ENCODE peak calls at places on chromosomes 13 and 19, in seven cellular contexts. L is GM12865; T is naive thymus-derived CD8-positive, alpha-beta T cell; Y is activated naive CD8-positive, alpha-beta T cell treated with anti-CD3 and anti-CD28 coated beads, Interleukin-2, amount 50 U/mL, for 24 hours; Z is stimulated activated CD4-positive, alpha-beta T cell treated with anti-CD3 and anti-CD28 coated beads, Interleukin-1b, Interleukin-23, amount 100 ng/mL, for 1 hour; G is NCI-H526 treated with DMSO at 0.1 percent for 48 hours; Q is ELR. R is an unnamed sample.

GRCh38 chr13:99634672-99635071 is 133.4 kb downstream of the TM9SF2 start:
- DNase-seq in Z (no peak), T (no peak), Y (no peak), G (no peak), L (no peak), Q (no peak), R (no peak)

GRCh38 chr19:39308531-39309304 is 11.9 kb downstream of the LRFN1 start:
- DNase-seq in Z (no peak), G (peak), Q (no peak), Y (no peak), L (no peak), T (no peak), R (no peak)

GRCh38 chr19:647566-648284 is 8.0 kb downstream of the FGF22 start:
- DNase-seq in Q (no peak), L (no peak), Z (no peak), G (no peak), T (no peak), Y (no peak), R (no peak)

GRCh38 chr13:44498969-44499368 is 77.2 kb downstream of the TSC22D1 start:
- DNase-seq in L (no peak), Y (no peak), Z (no peak), Q (no peak), G (no peak), T (no peak), R (peak)

GRCh38 chr13:99986751-99987150 is 5.2 kb downstream of the ZIC2 start:
- DNase-seq in L (no peak), Q (no peak), G (no peak), Y (no peak), Z (no peak), T (no peak), R (no peak)

GRCh38 chr13:48159436-48160225 is 64.7 kb upstream of the MED4 start:
- DNase-seq in T (no peak), L (no peak), G (no peak), Z (no peak), Q (peak), Y (peak), R (no peak)

GRCh38 chr19:10758978-10759377 is 41.1 kb downstream of the DNM2 start:
- DNase-seq in T (no peak), G (no peak), L (no peak), Z (no peak), Q (no peak), Y (no peak), R (no peak)

GRCh38 chr13:84912720-84913119 is 886.5 kb downstream of the SLITRK6 start:
- DNase-seq in L (no peak), G (no peak), Z (no peak), T (no peak), Q (no peak), Y (no peak), R (no peak)

GRCh38 chr19:27745978-27746542 is 1466.9 kb downstream of the UQCRFS1 start:
- DNase-seq in T (no peak), L (no peak), Y (no peak), Z (no peak), Q (no peak), G (no peak), R (no peak)

GRCh38 chr13:46324976-46325375 is 62.1 kb downstream of the RUBCNL start:
- DNase-seq in G (no peak), Z (no peak), Q (peak), L (no peak), Y (no peak), T (no peak), R (peak)

GRCh38 chr19:2455481-2456300 is 1.1 kb downstream of the LMNB2 start:
- DNase-seq in L (peak), Y (peak), Q (peak), T (peak), Z (no peak), G (no peak), R (peak)

GRCh38 chr13:30268673-30269072 is 38.7 kb downstream of the KATNAL1 start:
- DNase-seq in Y (no peak), Z (no peak), Q (no peak), T (no peak), L (peak), G (no peak), R (no peak)

GRCh38 chr13:112928020-112928931 is 40.7 kb upstream of the MCF2L start:
- DNase-seq in Y (no peak), Q (no peak), T (no peak), L (no peak), Z (no peak), G (no peak), R (no peak)

GRCh38 chr19:49264258-49264657 is 60.7 kb downstream of the SLC6A16 start:
- DNase-seq in Z (no peak), L (peak), Y (no peak), G (no peak), Q (no peak), T (no peak), R (no peak)

GRCh38 chr13:32988588-32989256 is 27.5 kb upstream of the KL start:
- DNase-seq in G (no peak), Y (no peak), Q (peak), L (no peak), T (no peak), Z (no peak), R (peak)

GRCh38 chr13:48656621-48657020 is 2.9 kb downstream of the CYSLTR2 start:
- DNase-seq in Y (no peak), Z (no peak), T (no peak), Q (no peak), L (no peak), G (no peak), R (no peak)

GRCh38 chr13:35618565-35619083 is 142.1 kb upstream of the MAB21L1 start:
- DNase-seq in T (no peak), Z (no peak), L (no peak), Y (no peak), Q (no peak), G (no peak), R (no peak)

GRCh38 chr19:19554074-19555023 is 16.3 kb downstream of the CILP2 start:
- DNase-seq in Z (peak), Y (peak), L (peak), G (no peak), T (peak), Q (peak), R (peak)

GRCh38 chr13:36919833-36920611 is at the start of gene SMAD9:
- DNase-seq in T (no peak), G (peak), L (peak), Q (peak), Z (no peak), Y (peak), R (peak)

GRCh38 chr13:35139591-35139990 is 197.5 kb downstream of the NBEA start:
- DNase-seq in Q (peak), T (no peak), Y (no peak), L (no peak), G (no peak), Z (no peak), R (peak)

GRCh38 chr13:88124142-88124541 is 453.0 kb downstream of the SLITRK5 start:
- DNase-seq in Y (no peak), T (no peak), Z (no peak), L (no peak), Q (no peak), G (no peak), R (no peak)

GRCh38 chr13:43305416-43305815 is 282.0 kb downstream of the DNAJC15 start:
- DNase-seq in Z (no peak), G (no peak), Q (peak), T (no peak), Y (no peak), L (no peak), R (peak)

GRCh38 chr19:3336680-3337523 is 29.5 kb upstream of the NFIC start:
- DNase-seq in Y (no peak), Q (no peak), L (no peak), T (no peak), Z (no peak), G (no peak), R (peak)

GRCh38 chr19:13208131-13208963 is 58.1 kb downstream of the IER2 start:
- DNase-seq in Q (peak), T (peak), Z (peak), Y (peak), G (no peak), L (peak), R (peak)

GRCh38 chr19:44111910-44112463 is 1.2 kb upstream of the ZNF225 start:
- DNase-seq in G (peak), Z (no peak), T (no peak), L (peak), Q (peak), Y (no peak), R (peak)